ENCODE peak calls at places on chromosomes 4 and X, in five cellular contexts. One of them, this sample, is unnamed.

GRCh38 chr4:88706574-88706973 is 8.9 kb upstream of the NAP1L5 start:
- DNase-seq in ELR: peak
- DNase-seq in NCI-H82: peak
- DNase-seq in skeletal muscle cell: peak
- DNase-seq in SW480: peak
- DNase-seq in this sample: peak

GRCh38 chr4:92012899-92013867 is 290.6 kb upstream of the GRID2 start:
- DNase-seq in ELR: no peak
- DNase-seq in NCI-H82: no peak
- DNase-seq in skeletal muscle cell: no peak
- DNase-seq in SW480: no peak
- DNase-seq in this sample: peak

GRCh38 chr4:148061139-148061476 is 329.2 kb downstream of the ARHGAP10 start:
- DNase-seq in ELR: no peak
- DNase-seq in NCI-H82: peak
- DNase-seq in skeletal muscle cell: no peak
- DNase-seq in SW480: no peak
- DNase-seq in this sample: no peak

GRCh38 chr4:176788971-176789370 is 3.8 kb downstream of the VEGFC start:
- DNase-seq in ELR: peak
- DNase-seq in NCI-H82: no peak
- DNase-seq in skeletal muscle cell: no peak
- DNase-seq in SW480: no peak
- DNase-seq in this sample: no peak

GRCh38 chrX:4547218-4547836 is 833.9 kb upstream of the PRKX start:
- DNase-seq in ELR: peak
- DNase-seq in NCI-H82: peak
- DNase-seq in skeletal muscle cell: peak
- DNase-seq in SW480: peak
- DNase-seq in this sample: peak

GRCh38 chrX:82127228-82128123 is 925.6 kb downstream of the SH3BGRL start:
- DNase-seq in ELR: no peak
- DNase-seq in NCI-H82: no peak
- DNase-seq in skeletal muscle cell: no peak
- DNase-seq in SW480: no peak
- DNase-seq in this sample: no peak

GRCh38 chrX:50100188-50100587 is 100.6 kb downstream of the AKAP4 start:
- DNase-seq in ELR: peak
- DNase-seq in NCI-H82: peak
- DNase-seq in skeletal muscle cell: no peak
- DNase-seq in SW480: peak
- DNase-seq in this sample: peak

GRCh38 chrX:97529801-97530200 is 646.1 kb downstream of the RPA4 start:
- DNase-seq in ELR: no peak
- DNase-seq in NCI-H82: no peak
- DNase-seq in skeletal muscle cell: peak
- DNase-seq in SW480: no peak
- DNase-seq in this sample: no peak

GRCh38 chrX:2697741-2698294 is 6.7 kb downstream of the CD99 start:
- DNase-seq in ELR: peak
- DNase-seq in NCI-H82: no peak
- DNase-seq in skeletal muscle cell: no peak
- DNase-seq in SW480: no peak
- DNase-seq in this sample: no peak

GRCh38 chr4:144174401-144175067 is 34.0 kb upstream of the GYPA start:
- DNase-seq in ELR: peak
- DNase-seq in NCI-H82: peak
- DNase-seq in skeletal muscle cell: peak
- DNase-seq in SW480: peak
- DNase-seq in this sample: peak

GRCh38 chr4:176988226-176988625 is 195.5 kb upstream of the VEGFC start:
- DNase-seq in ELR: peak
- DNase-seq in NCI-H82: peak
- DNase-seq in skeletal muscle cell: peak
- DNase-seq in SW480: peak
- DNase-seq in this sample: no peak

GRCh38 chrX:137915466-137915865 is 349.5 kb downstream of the ZIC3 start:
- DNase-seq in ELR: no peak
- DNase-seq in NCI-H82: no peak
- DNase-seq in skeletal muscle cell: no peak
- DNase-seq in SW480: no peak
- DNase-seq in this sample: no peak

GRCh38 chr4:111641813-111642579 is 503.3 kb upstream of the FAM241A start:
- DNase-seq in ELR: peak
- DNase-seq in NCI-H82: peak
- DNase-seq in skeletal muscle cell: peak
- DNase-seq in SW480: peak
- DNase-seq in this sample: peak

GRCh38 chrX:136162827-136163427 is 15.6 kb downstream of the FHL1 start:
- DNase-seq in ELR: peak
- DNase-seq in NCI-H82: peak
- DNase-seq in skeletal muscle cell: no peak
- DNase-seq in SW480: peak
- DNase-seq in this sample: peak

GRCh38 chr4:87521757-87522374 is 7.3 kb downstream of the SPARCL1 start:
- DNase-seq in ELR: peak
- DNase-seq in NCI-H82: peak
- DNase-seq in skeletal muscle cell: peak
- DNase-seq in SW480: peak
- DNase-seq in this sample: no peak

GRCh38 chrX:53440631-53441517 is 6.7 kb upstream of the HSD17B10 start:
- DNase-seq in ELR: peak
- DNase-seq in NCI-H82: peak
- DNase-seq in skeletal muscle cell: no peak
- DNase-seq in SW480: peak
- DNase-seq in this sample: peak

GRCh38 chr4:86338521-86338920 is 21.3 kb downstream of the MAPK10 start:
- DNase-seq in ELR: no peak
- DNase-seq in NCI-H82: no peak
- DNase-seq in skeletal muscle cell: no peak
- DNase-seq in SW480: no peak
- DNase-seq in this sample: no peak

GRCh38 chrX:67545772-67546495 is 2.1 kb downstream of the AR start:
- DNase-seq in ELR: peak
- DNase-seq in NCI-H82: no peak
- DNase-seq in skeletal muscle cell: no peak
- DNase-seq in SW480: no peak
- DNase-seq in this sample: no peak

GRCh38 chr4:133594246-133595207 is 445.4 kb downstream of the PCDH10 start:
- DNase-seq in ELR: peak
- DNase-seq in NCI-H82: no peak
- DNase-seq in skeletal muscle cell: no peak
- DNase-seq in SW480: no peak
- DNase-seq in this sample: no peak